ENCODE peak calls at places on chromosomes 16 and 17, in four cellular contexts. One of them, this sample, is unnamed.

GRCh38 chr17:51508048-51508447 is 247.7 kb downstream of the UTP18 start:
- DNase-seq in stimulated activated CD4-positive, alpha-beta T cell treated with anti-CD3 and anti-CD28 coated beads, Interleukin-12 subunit alpha, Interleukin-12 subunit beta, amount 100 ng/mL, for 48 hours: no peak
- DNase-seq in HTR-8/SVneo: no peak
- DNase-seq in NCI-H774: peak; percentile 58
- DNase-seq in this sample: no peak

GRCh38 chr17:35519442-35519841 is 18.0 kb downstream of the SLFN12L start:
- DNase-seq in HTR-8/SVneo: no peak
- DNase-seq in NCI-H774: peak; percentile 23
- DNase-seq in stimulated activated CD4-positive, alpha-beta T cell treated with anti-CD3 and anti-CD28 coated beads, Interleukin-12 subunit alpha, Interleukin-12 subunit beta, amount 100 ng/mL, for 48 hours: no peak
- DNase-seq in this sample: no peak

GRCh38 chr17:5715478-5715877 is 131.2 kb upstream of the NLRP1 start:
- DNase-seq in NCI-H774: no peak
- DNase-seq in HTR-8/SVneo: no peak
- DNase-seq in stimulated activated CD4-positive, alpha-beta T cell treated with anti-CD3 and anti-CD28 coated beads, Interleukin-12 subunit alpha, Interleukin-12 subunit beta, amount 100 ng/mL, for 48 hours: no peak
- DNase-seq in this sample: peak; percentile 38

GRCh38 chr16:56930516-56931252 is 1.3 kb upstream of the HERPUD1 start:
- DNase-seq in NCI-H774: no peak
- DNase-seq in stimulated activated CD4-positive, alpha-beta T cell treated with anti-CD3 and anti-CD28 coated beads, Interleukin-12 subunit alpha, Interleukin-12 subunit beta, amount 100 ng/mL, for 48 hours: no peak
- DNase-seq in HTR-8/SVneo: no peak
- DNase-seq in this sample: no peak

GRCh38 chr17:61400786-61401279 is 1.2 kb downstream of the TBX2 start:
- DNase-seq in HTR-8/SVneo: no peak
- DNase-seq in stimulated activated CD4-positive, alpha-beta T cell treated with anti-CD3 and anti-CD28 coated beads, Interleukin-12 subunit alpha, Interleukin-12 subunit beta, amount 100 ng/mL, for 48 hours: no peak
- DNase-seq in NCI-H774: no peak
- DNase-seq in this sample: no peak

GRCh38 chr16:81511371-81511770 is 66.8 kb downstream of the CMIP start:
- DNase-seq in stimulated activated CD4-positive, alpha-beta T cell treated with anti-CD3 and anti-CD28 coated beads, Interleukin-12 subunit alpha, Interleukin-12 subunit beta, amount 100 ng/mL, for 48 hours: no peak
- DNase-seq in NCI-H774: no peak
- DNase-seq in HTR-8/SVneo: no peak
- DNase-seq in this sample: no peak

GRCh38 chr17:75814900-75815373 is 29.3 kb downstream of the UNC13D start:
- DNase-seq in NCI-H774: no peak
- DNase-seq in stimulated activated CD4-positive, alpha-beta T cell treated with anti-CD3 and anti-CD28 coated beads, Interleukin-12 subunit alpha, Interleukin-12 subunit beta, amount 100 ng/mL, for 48 hours: no peak
- DNase-seq in HTR-8/SVneo: peak; percentile 80
- DNase-seq in this sample: no peak

GRCh38 chr17:354651-355556 is 2.3 kb upstream of the RPH3AL start:
- DNase-seq in HTR-8/SVneo: no peak
- DNase-seq in NCI-H774: peak; percentile 15
- DNase-seq in stimulated activated CD4-positive, alpha-beta T cell treated with anti-CD3 and anti-CD28 coated beads, Interleukin-12 subunit alpha, Interleukin-12 subunit beta, amount 100 ng/mL, for 48 hours: no peak
- DNase-seq in this sample: no peak

GRCh38 chr16:64445649-64446048 is 676.2 kb downstream of the CDH11 start:
- DNase-seq in HTR-8/SVneo: no peak
- DNase-seq in stimulated activated CD4-positive, alpha-beta T cell treated with anti-CD3 and anti-CD28 coated beads, Interleukin-12 subunit alpha, Interleukin-12 subunit beta, amount 100 ng/mL, for 48 hours: no peak
- DNase-seq in NCI-H774: no peak
- DNase-seq in this sample: no peak

GRCh38 chr17:35496470-35497290 is 40.8 kb downstream of the SLFN12L start:
- DNase-seq in stimulated activated CD4-positive, alpha-beta T cell treated with anti-CD3 and anti-CD28 coated beads, Interleukin-12 subunit alpha, Interleukin-12 subunit beta, amount 100 ng/mL, for 48 hours: no peak
- DNase-seq in NCI-H774: no peak
- DNase-seq in HTR-8/SVneo: no peak
- DNase-seq in this sample: no peak

GRCh38 chr17:32794533-32795246 is 82.2 kb downstream of the MYO1D start:
- DNase-seq in stimulated activated CD4-positive, alpha-beta T cell treated with anti-CD3 and anti-CD28 coated beads, Interleukin-12 subunit alpha, Interleukin-12 subunit beta, amount 100 ng/mL, for 48 hours: no peak
- DNase-seq in HTR-8/SVneo: no peak
- DNase-seq in NCI-H774: no peak
- DNase-seq in this sample: no peak

GRCh38 chr16:12538667-12539081 is 265.0 kb downstream of the CPPED1 start:
- DNase-seq in HTR-8/SVneo: peak; percentile 17
- DNase-seq in NCI-H774: no peak
- DNase-seq in stimulated activated CD4-positive, alpha-beta T cell treated with anti-CD3 and anti-CD28 coated beads, Interleukin-12 subunit alpha, Interleukin-12 subunit beta, amount 100 ng/mL, for 48 hours: no peak
- DNase-seq in this sample: no peak

GRCh38 chr17:78826836-78827509 is 13.6 kb downstream of the USP36 start:
- DNase-seq in stimulated activated CD4-positive, alpha-beta T cell treated with anti-CD3 and anti-CD28 coated beads, Interleukin-12 subunit alpha, Interleukin-12 subunit beta, amount 100 ng/mL, for 48 hours: no peak
- DNase-seq in NCI-H774: no peak
- DNase-seq in HTR-8/SVneo: no peak
- DNase-seq in this sample: peak; percentile 92